ENCODE peak calls at places on chromosomes 3 and 15, in seven cellular contexts. P is NCI-H1092; Q is NCI-H2107; B is hepatic stellate cell; Y is RPMI7951; G is central memory CD4-positive, alpha-beta T cell; Z is H9. W is an unnamed sample.

GRCh38 chr3:157070600-157070999 is 89.3 kb downstream of the CCNL1 start:
- DNase-seq in Y (peak), B (no peak), G (no peak), Q (no peak), P (no peak), Z (no peak), W (no peak)

GRCh38 chr3:4751057-4752051 is 227.9 kb upstream of the BHLHE40 start:
- DNase-seq in P (no peak), Y (peak), G (peak), Z (no peak), B (no peak), Q (no peak), W (no peak)

GRCh38 chr3:126197854-126198584 is 17.6 kb upstream of the ALDH1L1 start:
- DNase-seq in G (no peak), Y (peak), Z (peak), P (no peak), Q (no peak), B (peak), W (peak)

GRCh38 chr15:39511000-39511914 is 69.6 kb upstream of the THBS1 start:
- DNase-seq in B (peak), Z (no peak), G (no peak), P (no peak), Y (peak), Q (no peak), W (peak)

GRCh38 chr3:146269271-146269670 is 18.4 kb upstream of the PLSCR4 start:
- DNase-seq in G (no peak), Z (no peak), B (no peak), Y (no peak), Q (no peak), P (no peak), W (no peak)

GRCh38 chr3:139654637-139655365 is 23.0 kb downstream of the NMNAT3 start:
- DNase-seq in B (no peak), Z (no peak), G (no peak), Q (peak), Y (no peak), P (peak), W (peak)

GRCh38 chr3:42535981-42536784 is 33.7 kb downstream of the VIPR1 start:
- DNase-seq in P (no peak), G (peak), Z (peak), Y (peak), B (peak), Q (no peak), W (peak)

GRCh38 chr3:138465927-138466326 is 31.5 kb downstream of the ESYT3 start:
- DNase-seq in Y (peak), P (no peak), G (no peak), B (no peak), Q (no peak), Z (no peak), W (peak)

GRCh38 chr15:63186065-63186464 is 3.3 kb upstream of the RAB8B start:
- DNase-seq in P (no peak), B (peak), G (no peak), Z (no peak), Y (peak), Q (no peak), W (peak)

GRCh38 chr3:50160561-50160983 is 5.4 kb downstream of the SEMA3F start:
- DNase-seq in P (no peak), Z (no peak), Y (no peak), G (no peak), Q (no peak), B (no peak), W (no peak)

GRCh38 chr3:148737104-148737525 is 39.4 kb downstream of the AGTR1 start:
- DNase-seq in G (no peak), B (no peak), Y (no peak), Q (no peak), Z (no peak), P (no peak), W (no peak)

GRCh38 chr15:85976102-85976501 is 103.6 kb upstream of the AGBL1 start:
- DNase-seq in Z (no peak), Q (no peak), G (no peak), Y (no peak), B (no peak), P (no peak), W (no peak)

GRCh38 chr15:100712226-100712625 is 109.8 kb downstream of the ASB7 start:
- DNase-seq in Y (peak), Q (no peak), Z (no peak), P (no peak), G (no peak), B (no peak), W (no peak)

GRCh38 chr3:7576506-7576905 is 715.6 kb downstream of the GRM7 start:
- DNase-seq in B (no peak), Y (no peak), Z (no peak), P (no peak), G (no peak), Q (no peak), W (no peak)

GRCh38 chr3:157475921-157476395 is 27.3 kb downstream of the VEPH1 start:
- DNase-seq in Z (no peak), G (no peak), P (no peak), B (no peak), Q (no peak), Y (peak), W (no peak)

GRCh38 chr3:99248130-99248529 is 346.6 kb upstream of the DCBLD2 start:
- DNase-seq in P (no peak), B (no peak), Q (no peak), Z (no peak), Y (peak), G (no peak), W (no peak)

GRCh38 chr3:3685721-3686120 is 113.5 kb upstream of the LRRN1 start:
- DNase-seq in B (no peak), Y (no peak), Q (no peak), P (no peak), G (no peak), Z (no peak), W (no peak)

GRCh38 chr3:103511891-103512290 is 1077.1 kb downstream of the ZPLD1 start:
- DNase-seq in P (no peak), Q (no peak), B (no peak), G (no peak), Y (no peak), Z (no peak), W (no peak)